ENCODE peak calls at places on chromosome 1, in nine cellular contexts. H is NCI-H2081; Z is cardiac muscle cell; S is HEK293T; K is A549; X is amniotic stem cell; J is choroid plexus epithelial cell; M is osteocyte; B is central memory CD4-positive, alpha-beta T cell. W is an unnamed sample.

GRCh38 chr1:54947540-54947939 is 32.9 kb upstream of the TMEM61 start:
- DNase-seq in S (no peak), B (no peak), J (no peak), H (no peak), M (peak; percentile 53), X (no peak), Z (no peak), K (no peak), W (no peak)

GRCh38 chr1:103363008-103363365 is 162.5 kb upstream of the RNPC3 start:
- DNase-seq in H (no peak), S (no peak), B (no peak), Z (no peak), J (no peak), M (no peak), X (no peak), K (no peak), W (no peak)

GRCh38 chr1:204479387-204480136 is 15.0 kb downstream of the PIK3C2B start:
- DNase-seq in B (no peak), K (no peak), M (no peak), X (no peak), J (no peak), Z (no peak), S (no peak), H (no peak), W (no peak)

GRCh38 chr1:3359346-3360157 is 94.9 kb upstream of the ARHGEF16 start:
- DNase-seq in J (no peak), H (no peak), B (no peak), K (no peak), M (no peak), Z (no peak), S (no peak), X (no peak), W (no peak)

GRCh38 chr1:26530898-26531598 is 1.5 kb downstream of the RPS6KA1 start:
- DNase-seq in M (no peak), J (peak; percentile 48), B (no peak), S (peak; percentile 62), X (no peak), K (peak; percentile 72), H (peak; percentile 63), Z (peak; percentile 65), W (peak; percentile 71)

GRCh38 chr1:228367798-228368791 is 38.5 kb downstream of the TRIM11 start:
- DNase-seq in B (no peak), K (no peak), S (no peak), H (no peak), Z (peak; percentile 60), M (no peak), X (no peak), J (no peak), W (no peak)

GRCh38 chr1:201634261-201634660 is 95.3 kb downstream of the NAV1 start:
- DNase-seq in B (no peak), M (no peak), K (no peak), X (no peak), J (no peak), H (no peak), Z (no peak), S (no peak), W (peak; percentile 63)

GRCh38 chr1:201656670-201657032 is 117.7 kb downstream of the NAV1 start:
- DNase-seq in B (no peak), M (peak; percentile 87), K (no peak), H (peak; percentile 56), J (peak; percentile 64), X (no peak), Z (peak; percentile 85), S (peak; percentile 53), W (peak; percentile 50)

GRCh38 chr1:149888160-149888998 is 11.0 kb upstream of the BOLA1 start:
- DNase-seq in Z (peak; percentile 86), S (peak; percentile 74), K (peak; percentile 95), X (peak; percentile 81), J (peak; percentile 94), B (no peak), M (peak; percentile 91), H (peak; percentile 74), W (peak; percentile 93)

GRCh38 chr1:183180213-183180612 is 5.9 kb upstream of the LAMC2 start:
- DNase-seq in J (peak; percentile 91), H (no peak), X (peak; percentile 48), B (no peak), M (no peak), K (peak; percentile 87), Z (peak; percentile 19), S (no peak), W (peak; percentile 84)

GRCh38 chr1:2921970-2922686 is 99.1 kb upstream of the ACTRT2 start:
- DNase-seq in M (no peak), K (peak; percentile 7), B (peak; percentile 10), H (no peak), X (no peak), Z (no peak), J (no peak), S (peak; percentile 65), W (no peak)

GRCh38 chr1:73333847-73334503 is 864.0 kb downstream of the LRRIQ3 start:
- DNase-seq in K (no peak), H (no peak), B (no peak), S (no peak), M (no peak), X (no peak), J (no peak), Z (no peak), W (no peak)

GRCh38 chr1:157968503-157968902 is 24.9 kb upstream of the KIRREL1 start:
- DNase-seq in J (peak; percentile 61), S (no peak), B (no peak), H (no peak), M (no peak), X (no peak), Z (no peak), K (peak; percentile 44), W (peak; percentile 87)

GRCh38 chr1:40096646-40096976 is 441 bp downstream of the PPT1 start:
- DNase-seq in J (no peak), M (no peak), B (no peak), K (no peak), X (no peak), S (no peak), Z (no peak), H (no peak), W (no peak)